ENCODE peak calls at places on chromosomes 13 and 19, in seven cellular contexts. One of them, this sample, is unnamed.

GRCh38 chr19:2345076-2345475 is 15.0 kb upstream of the TMPRSS9 start:
- DNase-seq in CD4-positive, CD25-positive, alpha-beta regulatory T cell: no peak
- DNase-seq in OCI-LY7: no peak
- DNase-seq in tibial nerve: no peak
- DNase-seq in HFF-Myc: no peak
- DNase-seq in CD8-positive, alpha-beta memory T cell: no peak
- DNase-seq in sigmoid colon: no peak
- DNase-seq in this sample: no peak

GRCh38 chr19:31511098-31511497 is 161.9 kb upstream of the TSHZ3 start:
- DNase-seq in CD4-positive, CD25-positive, alpha-beta regulatory T cell: no peak
- DNase-seq in OCI-LY7: no peak
- DNase-seq in tibial nerve: no peak
- DNase-seq in HFF-Myc: no peak
- DNase-seq in CD8-positive, alpha-beta memory T cell: no peak
- DNase-seq in sigmoid colon: no peak
- DNase-seq in this sample: no peak

GRCh38 chr13:113991191-113991669 is 17.4 kb upstream of the C13orf46 start:
- DNase-seq in CD4-positive, CD25-positive, alpha-beta regulatory T cell: no peak
- DNase-seq in OCI-LY7: no peak
- DNase-seq in tibial nerve: no peak
- DNase-seq in HFF-Myc: no peak
- DNase-seq in CD8-positive, alpha-beta memory T cell: no peak
- DNase-seq in sigmoid colon: peak; percentile 6
- DNase-seq in this sample: no peak

GRCh38 chr19:43814663-43815352 is 12.3 kb upstream of the ZNF283 start:
- DNase-seq in CD4-positive, CD25-positive, alpha-beta regulatory T cell: no peak
- DNase-seq in OCI-LY7: no peak
- DNase-seq in tibial nerve: no peak
- DNase-seq in HFF-Myc: no peak
- DNase-seq in CD8-positive, alpha-beta memory T cell: no peak
- DNase-seq in sigmoid colon: no peak
- DNase-seq in this sample: no peak

GRCh38 chr13:55615080-55615479 is 1525.6 kb upstream of the PRR20A start:
- DNase-seq in CD4-positive, CD25-positive, alpha-beta regulatory T cell: no peak
- DNase-seq in OCI-LY7: no peak
- DNase-seq in tibial nerve: no peak
- DNase-seq in HFF-Myc: no peak
- DNase-seq in CD8-positive, alpha-beta memory T cell: no peak
- DNase-seq in sigmoid colon: no peak
- DNase-seq in this sample: no peak

GRCh38 chr13:53382008-53382407 is 353.4 kb downstream of the OLFM4 start:
- DNase-seq in CD4-positive, CD25-positive, alpha-beta regulatory T cell: no peak
- DNase-seq in OCI-LY7: no peak
- DNase-seq in tibial nerve: no peak
- DNase-seq in HFF-Myc: no peak
- DNase-seq in CD8-positive, alpha-beta memory T cell: no peak
- DNase-seq in sigmoid colon: no peak
- DNase-seq in this sample: no peak

GRCh38 chr13:110337287-110337686 is 30.2 kb downstream of the COL4A2 start:
- DNase-seq in CD4-positive, CD25-positive, alpha-beta regulatory T cell: no peak
- DNase-seq in OCI-LY7: no peak
- DNase-seq in tibial nerve: no peak
- DNase-seq in HFF-Myc: no peak
- DNase-seq in CD8-positive, alpha-beta memory T cell: no peak
- DNase-seq in sigmoid colon: peak; percentile 87
- DNase-seq in this sample: no peak

GRCh38 chr13:38223093-38223492 is 126.6 kb upstream of the UFM1 start:
- DNase-seq in CD4-positive, CD25-positive, alpha-beta regulatory T cell: no peak
- DNase-seq in OCI-LY7: no peak
- DNase-seq in tibial nerve: no peak
- DNase-seq in HFF-Myc: no peak
- DNase-seq in CD8-positive, alpha-beta memory T cell: no peak
- DNase-seq in sigmoid colon: no peak
- DNase-seq in this sample: no peak

GRCh38 chr19:40813182-40813581 is 14.2 kb downstream of the EGLN2 start:
- DNase-seq in CD4-positive, CD25-positive, alpha-beta regulatory T cell: no peak
- DNase-seq in OCI-LY7: no peak
- DNase-seq in tibial nerve: no peak
- DNase-seq in HFF-Myc: no peak
- DNase-seq in CD8-positive, alpha-beta memory T cell: no peak
- DNase-seq in sigmoid colon: no peak
- DNase-seq in this sample: no peak

GRCh38 chr13:77492982-77493381 is 42.5 kb upstream of the SCEL start:
- DNase-seq in CD4-positive, CD25-positive, alpha-beta regulatory T cell: no peak
- DNase-seq in OCI-LY7: peak; percentile 30
- DNase-seq in tibial nerve: no peak
- DNase-seq in HFF-Myc: no peak
- DNase-seq in CD8-positive, alpha-beta memory T cell: no peak
- DNase-seq in sigmoid colon: no peak
- DNase-seq in this sample: peak; percentile 15

GRCh38 chr19:40530091-40530901 is 46.4 kb upstream of the SHKBP1 start:
- DNase-seq in CD4-positive, CD25-positive, alpha-beta regulatory T cell: no peak
- DNase-seq in OCI-LY7: peak; percentile 42
- DNase-seq in tibial nerve: no peak
- DNase-seq in HFF-Myc: no peak
- DNase-seq in CD8-positive, alpha-beta memory T cell: peak; percentile 5
- DNase-seq in sigmoid colon: no peak
- DNase-seq in this sample: no peak

GRCh38 chr13:110555601-110556223 is 5.8 kb downstream of the RAB20 start:
- DNase-seq in CD4-positive, CD25-positive, alpha-beta regulatory T cell: no peak
- DNase-seq in OCI-LY7: peak; percentile 9
- DNase-seq in tibial nerve: no peak
- DNase-seq in HFF-Myc: no peak
- DNase-seq in CD8-positive, alpha-beta memory T cell: no peak
- DNase-seq in sigmoid colon: peak; percentile 56
- DNase-seq in this sample: no peak

GRCh38 chr13:45704211-45704739 is 2.2 kb downstream of the CBY2 start:
- DNase-seq in CD4-positive, CD25-positive, alpha-beta regulatory T cell: no peak
- DNase-seq in OCI-LY7: no peak
- DNase-seq in tibial nerve: no peak
- DNase-seq in HFF-Myc: no peak
- DNase-seq in CD8-positive, alpha-beta memory T cell: no peak
- DNase-seq in sigmoid colon: no peak
- DNase-seq in this sample: no peak

GRCh38 chr19:11482384-11483050 is 1.7 kb upstream of the ELAVL3 start:
- DNase-seq in CD4-positive, CD25-positive, alpha-beta regulatory T cell: peak; percentile 85
- DNase-seq in OCI-LY7: peak; percentile 95
- DNase-seq in tibial nerve: peak; percentile 71
- DNase-seq in HFF-Myc: no peak
- DNase-seq in CD8-positive, alpha-beta memory T cell: peak; percentile 84
- DNase-seq in sigmoid colon: peak; percentile 88
- DNase-seq in this sample: peak; percentile 87

DNA sequence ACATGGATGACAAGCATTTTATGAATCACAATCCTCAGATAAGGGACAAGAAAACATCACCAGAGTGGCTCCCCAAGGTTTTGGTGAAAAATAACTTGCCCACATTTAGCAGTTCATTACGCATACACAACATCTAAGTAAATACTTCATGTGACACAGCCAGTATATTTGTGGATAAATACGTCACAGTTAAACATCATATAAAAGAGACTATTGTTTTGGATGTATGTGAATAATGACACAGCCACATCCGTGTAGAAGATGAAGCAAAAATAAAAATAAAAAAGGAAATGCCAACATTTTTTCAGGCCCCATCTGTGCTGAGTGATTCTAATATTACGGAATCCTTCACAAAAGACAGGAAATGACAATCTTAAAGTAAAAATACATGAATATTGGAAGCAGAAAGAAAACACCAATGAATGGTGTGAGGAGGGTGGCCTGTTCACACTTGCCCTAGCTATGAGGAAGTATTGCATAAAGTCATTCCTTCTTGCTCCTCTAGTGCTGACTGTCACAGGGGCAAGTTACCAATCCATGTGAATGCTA is 457.1 kb downstream of the KLF12 start:
- DNase-seq in CD4-positive, CD25-positive, alpha-beta regulatory T cell: no peak
- DNase-seq in OCI-LY7: no peak
- DNase-seq in tibial nerve: no peak
- DNase-seq in HFF-Myc: no peak
- DNase-seq in CD8-positive, alpha-beta memory T cell: no peak
- DNase-seq in sigmoid colon: no peak
- DNase-seq in this sample: no peak
- H3K4me3 ChIP-seq in CD4-positive, CD25-positive, alpha-beta regulatory T cell: no peak overlapping the region
- H3K4me3 ChIP-seq in OCI-LY7: no peak overlapping the region
- H3K4me3 ChIP-seq in tibial nerve: no peak overlapping the region
- H3K4me3 ChIP-seq in HFF-Myc: no peak overlapping the region
- H3K4me3 ChIP-seq in CD8-positive, alpha-beta memory T cell: no peak overlapping the region
- H3K4me3 ChIP-seq in sigmoid colon: no peak overlapping the region
- H3K4me3 ChIP-seq in this sample: no peak overlapping the region

GRCh38 chr13:49976314-49977258 is 20.3 kb upstream of the TRIM13 start:
- DNase-seq in CD4-positive, CD25-positive, alpha-beta regulatory T cell: peak; percentile 73
- DNase-seq in OCI-LY7: peak; percentile 87
- DNase-seq in tibial nerve: peak; percentile 73
- DNase-seq in HFF-Myc: peak; percentile 51
- DNase-seq in CD8-positive, alpha-beta memory T cell: peak; percentile 61
- DNase-seq in sigmoid colon: peak; percentile 79
- DNase-seq in this sample: peak; percentile 76
- H3K4me3 ChIP-seq in CD4-positive, CD25-positive, alpha-beta regulatory T cell: no peak overlapping the region
- H3K4me3 ChIP-seq in OCI-LY7: no peak overlapping the region
- H3K4me3 ChIP-seq in tibial nerve: no peak overlapping the region
- H3K4me3 ChIP-seq in HFF-Myc: no peak overlapping the region
- H3K4me3 ChIP-seq in CD8-positive, alpha-beta memory T cell: no peak overlapping the region
- H3K4me3 ChIP-seq in sigmoid colon: no peak overlapping the region
- H3K4me3 ChIP-seq in this sample: no peak overlapping the region

GRCh38 chr19:14107581-14108461 is 9.7 kb downstream of the PRKACA start:
- DNase-seq in CD4-positive, CD25-positive, alpha-beta regulatory T cell: no peak
- DNase-seq in OCI-LY7: no peak
- DNase-seq in tibial nerve: no peak
- DNase-seq in HFF-Myc: no peak
- DNase-seq in CD8-positive, alpha-beta memory T cell: no peak
- DNase-seq in sigmoid colon: no peak
- DNase-seq in this sample: no peak
- H3K4me3 ChIP-seq in CD4-positive, CD25-positive, alpha-beta regulatory T cell: no peak overlapping the region
- H3K4me3 ChIP-seq in OCI-LY7: no peak overlapping the region
- H3K4me3 ChIP-seq in tibial nerve: no peak overlapping the region
- H3K4me3 ChIP-seq in HFF-Myc: no peak overlapping the region
- H3K4me3 ChIP-seq in CD8-positive, alpha-beta memory T cell: no peak overlapping the region
- H3K4me3 ChIP-seq in sigmoid colon: no peak overlapping the region
- H3K4me3 ChIP-seq in this sample: no peak overlapping the region

GRCh38 chr13:47901451-47901850 is 99.6 kb downstream of the SUCLA2 start:
- DNase-seq in CD4-positive, CD25-positive, alpha-beta regulatory T cell: no peak
- DNase-seq in OCI-LY7: no peak
- DNase-seq in tibial nerve: no peak
- DNase-seq in HFF-Myc: no peak
- DNase-seq in CD8-positive, alpha-beta memory T cell: no peak
- DNase-seq in sigmoid colon: no peak
- DNase-seq in this sample: no peak

GRCh38 chr13:47903836-47904235 is 97.2 kb downstream of the SUCLA2 start:
- DNase-seq in CD4-positive, CD25-positive, alpha-beta regulatory T cell: no peak
- DNase-seq in OCI-LY7: no peak
- DNase-seq in tibial nerve: no peak
- DNase-seq in HFF-Myc: no peak
- DNase-seq in CD8-positive, alpha-beta memory T cell: no peak
- DNase-seq in sigmoid colon: no peak
- DNase-seq in this sample: no peak

GRCh38 chr13:47908200-47908902 is 92.7 kb downstream of the SUCLA2 start:
- DNase-seq in CD4-positive, CD25-positive, alpha-beta regulatory T cell: no peak
- DNase-seq in OCI-LY7: no peak
- DNase-seq in tibial nerve: no peak
- DNase-seq in HFF-Myc: no peak
- DNase-seq in CD8-positive, alpha-beta memory T cell: no peak
- DNase-seq in sigmoid colon: no peak
- DNase-seq in this sample: no peak

GRCh38 chr13:47904239-47904638 is 96.8 kb downstream of the SUCLA2 start:
- DNase-seq in CD4-positive, CD25-positive, alpha-beta regulatory T cell: no peak
- DNase-seq in OCI-LY7: no peak
- DNase-seq in tibial nerve: no peak
- DNase-seq in HFF-Myc: no peak
- DNase-seq in CD8-positive, alpha-beta memory T cell: no peak
- DNase-seq in sigmoid colon: no peak
- DNase-seq in this sample: no peak

DNA sequence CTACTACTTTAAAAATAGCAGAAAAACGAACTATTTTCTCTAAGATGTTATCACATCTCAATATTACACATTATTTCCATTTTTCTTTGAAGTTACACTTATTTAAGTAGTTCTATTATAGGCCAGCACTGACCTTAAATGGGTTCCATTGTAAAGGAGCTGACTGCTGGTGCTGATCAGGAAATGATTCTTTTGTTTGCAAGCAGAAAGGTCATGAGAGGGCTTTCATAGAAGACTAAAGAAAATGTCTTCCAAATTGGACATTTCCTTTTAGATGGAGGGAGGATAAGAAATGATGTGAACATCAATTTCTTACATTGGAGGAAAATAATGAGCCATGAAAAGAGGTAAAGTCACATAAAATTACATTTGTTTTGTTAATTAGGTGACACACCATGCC is 96.2 kb downstream of the SUCLA2 start:
- DNase-seq in CD4-positive, CD25-positive, alpha-beta regulatory T cell: no peak
- DNase-seq in OCI-LY7: no peak
- DNase-seq in tibial nerve: no peak
- DNase-seq in HFF-Myc: no peak
- DNase-seq in CD8-positive, alpha-beta memory T cell: no peak
- DNase-seq in sigmoid colon: no peak
- DNase-seq in this sample: no peak
- H3K4me3 ChIP-seq in CD4-positive, CD25-positive, alpha-beta regulatory T cell: no peak overlapping the region
- H3K4me3 ChIP-seq in OCI-LY7: no peak overlapping the region
- H3K4me3 ChIP-seq in tibial nerve: no peak overlapping the region
- H3K4me3 ChIP-seq in HFF-Myc: no peak overlapping the region
- H3K4me3 ChIP-seq in CD8-positive, alpha-beta memory T cell: no peak overlapping the region
- H3K4me3 ChIP-seq in sigmoid colon: no peak overlapping the region
- H3K4me3 ChIP-seq in this sample: no peak overlapping the region

DNA sequence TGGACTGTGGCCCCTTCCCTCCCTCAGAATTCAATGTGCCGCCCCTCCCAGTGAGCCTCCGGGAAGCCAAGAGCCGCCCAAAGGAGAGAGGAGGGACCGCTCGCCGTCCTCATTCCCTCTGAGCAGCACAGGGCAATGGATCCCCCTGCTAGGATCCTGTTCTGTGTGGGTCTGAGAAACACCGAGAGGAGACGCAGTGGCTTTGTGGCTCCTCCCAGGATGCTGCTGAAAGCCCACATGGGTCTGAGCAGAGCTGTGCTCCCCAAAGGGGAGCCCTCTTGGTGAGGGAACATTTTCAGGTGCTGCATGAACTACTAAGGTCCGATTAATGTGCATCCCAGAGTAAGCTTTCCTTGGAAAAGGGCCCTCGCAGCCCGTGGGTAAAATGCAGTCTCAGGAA is 30.4 kb downstream of the DHRS12 start:
- DNase-seq in CD4-positive, CD25-positive, alpha-beta regulatory T cell: no peak
- DNase-seq in OCI-LY7: no peak
- DNase-seq in tibial nerve: no peak
- DNase-seq in HFF-Myc: no peak
- DNase-seq in CD8-positive, alpha-beta memory T cell: no peak
- DNase-seq in sigmoid colon: no peak
- DNase-seq in this sample: no peak
- H3K4me3 ChIP-seq in CD4-positive, CD25-positive, alpha-beta regulatory T cell: no peak overlapping the region
- H3K4me3 ChIP-seq in OCI-LY7: no peak overlapping the region
- H3K4me3 ChIP-seq in tibial nerve: no peak overlapping the region
- H3K4me3 ChIP-seq in HFF-Myc: no peak overlapping the region
- H3K4me3 ChIP-seq in CD8-positive, alpha-beta memory T cell: no peak overlapping the region
- H3K4me3 ChIP-seq in sigmoid colon: no peak overlapping the region
- H3K4me3 ChIP-seq in this sample: no peak overlapping the region

This sample was measured in Jurkat, Clone E6-1.